ENCODE peak calls at places on chromosomes 7 and 10, in seven cellular contexts. M is activated B cell treated with CpG ODN at 0.5 μM for 24 hours; A is HTR-8/SVneo; W is activated gamma-delta T cell treated with anti-CD3 and anti-CD28 coated beads, Interleukin-2, amount 50 U/mL, for 16 hours; R is HT-29; U is HFF-Myc; K is T-helper 9 cell. D is an unnamed sample.

GRCh38 chr7:5831196-5831595 is 49.4 kb upstream of the OCM start:
- DNase-seq in R (no peak), U (peak; percentile 1), W (no peak), K (no peak), M (no peak), A (no peak), D (no peak)

GRCh38 chr7:112969946-112970345 is 116.7 kb downstream of the GPR85 start:
- DNase-seq in A (no peak), U (no peak), K (no peak), W (no peak), R (no peak), M (no peak), D (no peak)

GRCh38 chr10:133161486-133162051 is 1.6 kb downstream of the KNDC1 start:
- DNase-seq in M (no peak), R (no peak), U (no peak), W (no peak), K (no peak), A (no peak), D (no peak)

GRCh38 chr10:89846276-89846630 is 144.9 kb downstream of the KIF20B start:
- DNase-seq in W (no peak), K (no peak), A (no peak), U (no peak), M (no peak), R (no peak), D (no peak)

GRCh38 chr10:112832959-112833358 is 117.1 kb upstream of the TCF7L2 start:
- DNase-seq in U (no peak), M (no peak), A (no peak), K (no peak), W (no peak), R (no peak), D (no peak)

GRCh38 chr7:40346554-40346953 is 211.7 kb downstream of the SUGCT start:
- DNase-seq in U (no peak), K (no peak), W (no peak), M (no peak), R (no peak), A (no peak), D (no peak)

GRCh38 chr10:2202401-2202800 is 465.1 kb upstream of the ADARB2 start:
- DNase-seq in M (no peak), U (no peak), A (no peak), K (no peak), R (no peak), W (no peak), D (no peak)

GRCh38 chr7:70512719-70513118 is 619.2 kb upstream of the GALNT17 start:
- DNase-seq in U (no peak), M (no peak), W (no peak), A (no peak), R (no peak), K (no peak), D (no peak)

GRCh38 chr7:31076641-31077310 is 24.7 kb downstream of the ADCYAP1R1 start:
- DNase-seq in R (no peak), U (no peak), K (no peak), M (no peak), W (no peak), A (no peak), D (no peak)

GRCh38 chr7:38222481-38223096 is 44.5 kb downstream of the STARD3NL start:
- DNase-seq in A (peak; percentile 37), R (peak; percentile 83), K (no peak), U (peak; percentile 44), M (no peak), W (no peak), D (no peak)

GRCh38 chr7:33973235-33974015 is 68.1 kb downstream of the BMPER start:
- DNase-seq in M (no peak), K (no peak), A (peak; percentile 26), W (no peak), U (no peak), R (no peak), D (no peak)

GRCh38 chr7:124101173-124101768 is 68.4 kb upstream of the TMEM229A start:
- DNase-seq in R (peak; percentile 76), W (no peak), M (no peak), A (no peak), K (no peak), U (no peak), D (no peak)

GRCh38 chr7:103487419-103487818 is 41.4 kb upstream of the SLC26A5 start:
- DNase-seq in A (no peak), R (peak; percentile 53), K (no peak), M (no peak), U (no peak), W (no peak), D (no peak)

GRCh38 chr10:22560391-22561239 is 153.8 kb downstream of the PIP4K2A start:
- DNase-seq in K (no peak), M (no peak), A (no peak), W (no peak), U (no peak), R (no peak), D (no peak)

GRCh38 chr7:135905858-135906257 is 71.3 kb downstream of the MTPN start:
- DNase-seq in K (no peak), A (no peak), M (no peak), U (no peak), W (no peak), R (no peak), D (no peak)

GRCh38 chr7:44738876-44739665 is 9.6 kb upstream of the ZMIZ2 start:
- DNase-seq in M (no peak), R (no peak), U (no peak), A (no peak), W (no peak), K (no peak), D (no peak)

GRCh38 chr7:139186146-139186545 is 44.9 kb upstream of the UBN2 start:
- DNase-seq in A (no peak), M (no peak), W (no peak), R (no peak), U (no peak), K (no peak), D (no peak)

GRCh38 chr10:123580426-123580825 is 85.7 kb upstream of the GPR26 start:
- DNase-seq in M (no peak), W (no peak), A (no peak), U (no peak), K (no peak), R (no peak), D (no peak)

GRCh38 chr7:157561816-157562410 is 225.1 kb downstream of the DNAJB6 start:
- DNase-seq in K (no peak), U (no peak), A (no peak), R (no peak), W (no peak), M (no peak), D (no peak)

GRCh38 chr10:88831709-88832108 is 19.9 kb downstream of the ANKRD22 start:
- DNase-seq in R (no peak), K (no peak), M (no peak), W (peak; percentile 14), A (no peak), U (no peak), D (peak; percentile 16)

GRCh38 chr10:43294241-43294658 is 27.4 kb upstream of the RASGEF1A start:
- DNase-seq in U (no peak), K (peak; percentile 48), W (peak; percentile 41), M (no peak), R (no peak), A (no peak), D (peak; percentile 49)

GRCh38 chr10:13668126-13668525 is 81.4 kb downstream of the PRPF18 start:
- DNase-seq in U (no peak), R (no peak), A (no peak), M (no peak), K (no peak), W (no peak), D (no peak)

GRCh38 chr7:108296911-108297310 is 159.3 kb downstream of the NRCAM start:
- DNase-seq in U (no peak), W (no peak), A (no peak), R (no peak), K (no peak), M (no peak), D (no peak)

GRCh38 chr10:97574374-97575100 is 2.0 kb downstream of the ANKRD2 start:
- DNase-seq in K (no peak), A (peak; percentile 98), U (no peak), R (peak; percentile 96), M (no peak), W (no peak), D (no peak)

GRCh38 chr7:55132550-55132889 is 113.7 kb downstream of the EGFR start:
- DNase-seq in M (no peak), W (no peak), K (no peak), U (no peak), A (no peak), R (no peak), D (no peak)

GRCh38 chr7:151752816-151753600 is 123.9 kb downstream of the PRKAG2 start:
- DNase-seq in R (no peak), U (no peak), A (no peak), W (no peak), K (no peak), M (no peak), D (no peak)

GRCh38 chr7:45924283-45924682 is 3.2 kb upstream of the IGFBP3 start:
- DNase-seq in U (no peak), R (peak; percentile 70), W (no peak), A (peak; percentile 44), M (no peak), K (no peak), D (no peak)

GRCh38 chr7:52502281-52502680 is 533.2 kb upstream of the POM121L12 start:
- DNase-seq in U (no peak), W (no peak), A (no peak), M (no peak), K (no peak), R (no peak), D (no peak)

GRCh38 chr10:94416896-94417295 is 14.6 kb downstream of the TBC1D12 start:
- DNase-seq in M (no peak), R (no peak), A (no peak), W (no peak), K (no peak), U (no peak), D (no peak)

GRCh38 chr7:1027285-1028043 is 16.9 kb upstream of the GPR146 start:
- DNase-seq in M (peak; percentile 45), A (peak; percentile 36), U (no peak), R (no peak), K (no peak), W (no peak), D (no peak)

GRCh38 chr7:1714583-1715330 is 44.7 kb downstream of the ELFN1 start:
- DNase-seq in A (no peak), U (no peak), M (no peak), R (no peak), K (no peak), W (no peak), D (no peak)

GRCh38 chr10:110042181-110042580 is 34.4 kb downstream of the ADD3 start:
- DNase-seq in A (peak; percentile 10), W (no peak), K (no peak), R (no peak), U (no peak), M (no peak), D (no peak)

GRCh38 chr10:132925071-132925561 is 17.3 kb downstream of the CFAP46 start:
- DNase-seq in K (no peak), M (no peak), A (no peak), W (no peak), R (no peak), U (no peak), D (no peak)

GRCh38 chr7:77416621-77417371 is 647 bp upstream of the GSAP start:
- DNase-seq in A (no peak), U (no peak), K (no peak), W (no peak), M (no peak), R (peak; percentile 77), D (no peak)

GRCh38 chr10:69902835-69903535 is 101.3 kb downstream of the COL13A1 start:
- DNase-seq in R (no peak), M (no peak), W (no peak), K (no peak), U (no peak), A (no peak), D (no peak)

GRCh38 chr7:93980744-93981479 is 23.2 kb downstream of the BET1 start:
- DNase-seq in K (no peak), A (no peak), M (no peak), W (no peak), R (no peak), U (no peak), D (no peak)

GRCh38 chr10:31697271-31698168 is 231.1 kb downstream of the ARHGAP12 start:
- DNase-seq in W (no peak), R (no peak), A (no peak), M (no peak), U (peak; percentile 85), K (no peak), D (no peak)

D was measured in activated T-helper 1 cell treated with Interleukin-2 at 50 U/mL for 16 hours.